ENCODE peak calls at places on chromosomes 5 and 9, in four cellular contexts. F is epithelial cell of esophagus, A is endothelial cell, N is thyroid gland. Y is an unnamed sample.

GRCh38 chr5:79200573-79201183 is 35.3 kb upstream of the JMY start:
- DNase-seq in N (no peak), A (peak; percentile 7), F (no peak), Y (peak; percentile 10)

GRCh38 chr5:179180061-179180460 is 119.9 kb downstream of the ZNF354C start:
- DNase-seq in A (no peak), F (no peak), N (no peak), Y (no peak)

GRCh38 chr5:175466700-175467318 is 11.6 kb upstream of the SFXN1 start:
- DNase-seq in N (no peak), F (peak; percentile 48), A (no peak), Y (no peak)

GRCh38 chr5:90518666-90519065 is 10.7 kb downstream of the LYSMD3 start:
- DNase-seq in A (no peak), N (no peak), F (peak; percentile 33), Y (no peak)

GRCh38 chr5:150304481-150305081 is 1.9 kb upstream of the ARSI start:
- DNase-seq in N (no peak), A (no peak), F (no peak), Y (no peak)

GRCh38 chr9:18067553-18068120 is 406.3 kb upstream of the ADAMTSL1 start:
- DNase-seq in N (no peak), A (no peak), F (no peak), Y (no peak)

GRCh38 chr5:180093651-180094382 is 22.3 kb upstream of the RNF130 start:
- DNase-seq in F (no peak), A (no peak), N (no peak), Y (no peak)

GRCh38 chr5:154997746-154998145 is 15.8 kb upstream of the KIF4B start:
- DNase-seq in F (peak; percentile 83), A (no peak), N (no peak), Y (no peak)

GRCh38 chr5:172758077-172758835 is 12.7 kb downstream of the DUSP1 start:
- DNase-seq in A (no peak), F (peak; percentile 85), N (no peak), Y (no peak)

GRCh38 chr9:117104972-117105495 is 309.8 kb downstream of the ASTN2 start:
- DNase-seq in N (no peak), A (no peak), F (no peak), Y (no peak)

GRCh38 chr5:110321117-110321516 is 405.4 kb downstream of the TMEM232 start:
- DNase-seq in N (no peak), F (no peak), A (no peak), Y (no peak)

GRCh38 chr9:93902051-93902779 is 52.9 kb downstream of the BARX1 start:
- DNase-seq in N (no peak), A (no peak), F (no peak), Y (no peak)

GRCh38 chr9:3858961-3859360 is 333.2 kb upstream of the RFX3 start:
- DNase-seq in A (no peak), F (peak; percentile 63), N (no peak), Y (no peak)

GRCh38 chr5:172454355-172455086 is at the start of gene SH3PXD2B:
- DNase-seq in F (peak; percentile 50), A (peak; percentile 83), N (peak; percentile 60), Y (peak; percentile 52)

GRCh38 chr5:80369521-80369920 is 38.3 kb upstream of the ZFYVE16 start:
- DNase-seq in A (no peak), F (no peak), N (no peak), Y (no peak)

GRCh38 chr5:80884086-80884813 is 75.9 kb upstream of the RASGRF2 start:
- DNase-seq in N (no peak), F (no peak), A (no peak), Y (no peak)

GRCh38 chr9:92310562-92310961 is 14.6 kb downstream of the NOL8 start:
- DNase-seq in F (no peak), A (no peak), N (no peak), Y (no peak)

GRCh38 chr9:91817493-91818225 is 132.4 kb downstream of the ROR2 start:
- DNase-seq in F (no peak), N (peak; percentile 63), A (no peak), Y (no peak)

GRCh38 chr5:1796371-1797108 is 3.1 kb downstream of the MRPL36 start:
- DNase-seq in N (no peak), A (no peak), F (no peak), Y (no peak)

GRCh38 chr9:78280982-78281668 is 15.8 kb upstream of the PSAT1 start:
- DNase-seq in F (no peak), A (no peak), N (peak; percentile 92), Y (no peak)

GRCh38 chr5:167985373-167985772 is 306.1 kb upstream of the WWC1 start:
- DNase-seq in F (no peak), N (no peak), A (no peak), Y (no peak)

GRCh38 chr9:114288233-114289051 is 34.5 kb upstream of the ORM1 start:
- DNase-seq in N (peak; percentile 0), A (no peak), F (peak; percentile 91), Y (no peak)
- TF ChIP-seq CTCF in N (no peak), A (no peak), F (no peak), Y (no peak)

DNA sequence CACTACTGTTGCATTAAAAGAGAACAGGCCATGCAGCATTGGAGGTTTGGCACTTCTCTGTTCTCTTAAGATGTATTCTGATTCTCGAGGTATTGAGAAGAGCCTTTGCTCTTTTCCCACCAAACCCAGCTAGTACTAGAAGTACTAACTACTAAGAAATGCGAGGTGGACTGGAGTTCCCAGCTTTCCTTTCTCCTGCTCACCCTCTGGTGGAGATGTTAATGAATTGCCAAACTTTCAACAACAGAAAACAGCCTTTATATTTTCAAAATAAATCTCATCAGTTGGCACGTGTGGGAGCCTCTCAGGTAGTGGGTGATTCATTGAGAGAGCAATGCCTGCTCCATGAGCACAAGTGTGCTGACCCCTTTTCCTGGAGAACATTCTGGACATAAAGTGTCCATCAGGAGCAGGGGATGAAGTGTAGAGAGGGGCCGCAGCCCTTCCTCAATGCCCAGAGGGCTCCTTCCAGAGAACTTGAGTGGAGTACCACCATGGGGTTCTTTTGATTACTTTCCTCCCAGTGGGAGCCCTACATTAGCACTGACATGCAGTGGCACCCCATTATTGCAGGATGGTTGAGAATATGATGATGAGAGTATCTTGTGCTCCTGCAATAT is 45.7 kb downstream of the TMEM174 start:
- DNase-seq in A (no peak), F (peak; percentile 50), N (no peak), Y (no peak)
- TF ChIP-seq CTCF in A (peak; percentile 52), F (peak; percentile 60), N (no peak), Y (no peak)

GRCh38 chr5:129053438-129053837 is 41.1 kb upstream of the ISOC1 start:
- DNase-seq in F (no peak), N (no peak), A (no peak), Y (no peak)
- TF ChIP-seq CTCF in F (peak; percentile 24), N (no peak), A (no peak), Y (no peak)

DNA sequence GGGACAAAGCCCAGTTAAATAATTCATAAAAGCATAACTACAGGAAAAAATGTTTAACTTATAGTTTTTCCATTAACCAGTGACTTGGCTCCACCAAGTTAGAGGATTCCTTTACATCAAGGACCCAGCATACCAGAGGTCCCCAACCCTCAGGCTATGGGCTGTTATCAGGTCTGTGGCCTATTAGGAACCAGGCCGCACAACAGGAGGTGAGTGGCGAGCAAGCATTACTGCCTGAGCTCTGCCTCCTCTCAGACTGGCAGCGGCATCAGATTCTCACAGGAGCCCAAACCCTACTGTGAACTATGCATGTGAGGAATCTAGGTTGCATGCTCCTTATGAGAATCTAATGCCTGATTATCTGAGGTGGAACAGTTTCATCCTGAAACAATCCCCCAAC is 303.1 kb downstream of the ELAVL2 start:
- DNase-seq in F (no peak), A (no peak), N (no peak), Y (no peak)
- TF ChIP-seq CTCF in F (no peak), A (no peak), N (no peak), Y (no peak)

Y was measured in activated CD8-positive, alpha-beta T cell treated with anti-CD3 and anti-CD28 coated beads for 36 hours.